ENCODE peak calls at places on chromosomes 7 and 10, in nine cellular contexts. R is activated B cell treated with CpG ODN at 0.5 μM for 24 hours; Z is psoas muscle; H is T-helper 17 cell; K is body of pancreas; U is HCT116; E is stimulated activated naive CD8-positive, alpha-beta T cell treated with anti-CD3 and anti-CD28 coated beads, Interleukin-15, amount 100 ng/mL, for 72 hours; W is aorta; F is stimulated activated naive B cell treated with anti-CD40 and anti-IgM and Interleukin-4, amounts not matched to agents 10 μg/mL and 1 μg/mL and 100 μg/mL, for 72 hours. I is an unnamed sample.

GRCh38 chr10:110387983-110388681 is 83.4 kb upstream of the SMNDC1 start:
- ATAC-seq in R (peak; percentile 42), Z (no peak), H (peak; percentile 48), K (no peak), U (no peak), E (peak; percentile 87), W (no peak), F (peak; percentile 68), I (no peak)

GRCh38 chr7:326845-327304 is 36.9 kb downstream of the FOXL3 start:
- ATAC-seq in R (no peak), Z (no peak), H (no peak), K (peak; percentile 97), U (no peak), E (no peak), W (no peak), F (no peak), I (no peak)

GRCh38 chr7:110309941-110310340 is 781.0 kb upstream of the LRRN3 start:
- ATAC-seq in R (no peak), Z (no peak), H (no peak), K (no peak), U (no peak), E (no peak), W (no peak), F (no peak), I (no peak)

GRCh38 chr7:11636274-11636673 is 195.7 kb downstream of the THSD7A start:
- ATAC-seq in R (no peak), Z (no peak), H (no peak), K (no peak), U (no peak), E (no peak), W (no peak), F (no peak), I (no peak)

GRCh38 chr10:37748170-37748569 is 109.2 kb downstream of the ZNF248 start:
- ATAC-seq in R (no peak), Z (no peak), H (no peak), K (no peak), U (no peak), E (no peak), W (no peak), F (no peak), I (no peak)

GRCh38 chr7:12174931-12175330 is 36.2 kb upstream of the TMEM106B start:
- ATAC-seq in R (no peak), Z (no peak), H (no peak), K (no peak), U (no peak), E (no peak), W (no peak), F (no peak), I (no peak)

GRCh38 chr7:43674559-43675436 is 54.5 kb downstream of the COA1 start:
- ATAC-seq in R (no peak), Z (peak; percentile 65), H (no peak), K (peak; percentile 99), U (peak; percentile 73), E (no peak), W (no peak), F (no peak), I (peak; percentile 90)

GRCh38 chr7:141460781-141461715 is 90.2 kb upstream of the AGK start:
- ATAC-seq in R (no peak), Z (no peak), H (no peak), K (no peak), U (no peak), E (no peak), W (peak; percentile 14), F (no peak), I (no peak)

GRCh38 chr7:93232673-93233018 is 480 bp downstream of the VPS50 start:
- ATAC-seq in R (no peak), Z (no peak), H (no peak), K (no peak), U (peak; percentile 12), E (no peak), W (no peak), F (peak; percentile 4), I (peak; percentile 24)

GRCh38 chr7:106978425-106979386 is 65.8 kb upstream of the PRKAR2B start:
- ATAC-seq in R (no peak), Z (no peak), H (no peak), K (no peak), U (peak; percentile 55), E (no peak), W (no peak), F (no peak), I (peak; percentile 47)

GRCh38 chr7:85160223-85160622 is 26.6 kb downstream of the SEMA3D start:
- ATAC-seq in R (peak; percentile 31), Z (no peak), H (no peak), K (no peak), U (no peak), E (peak; percentile 39), W (no peak), F (peak; percentile 95), I (no peak)

GRCh38 chr10:99672884-99673283 is 13.6 kb downstream of the ENTPD7 start:
- ATAC-seq in R (no peak), Z (no peak), H (no peak), K (no peak), U (no peak), E (no peak), W (no peak), F (no peak), I (no peak)

GRCh38 chr7:47236480-47237208 is 345.3 kb downstream of the TNS3 start:
- ATAC-seq in R (no peak), Z (no peak), H (no peak), K (no peak), U (no peak), E (no peak), W (peak; percentile 24), F (no peak), I (no peak)

GRCh38 chr10:17431871-17432311 is 22.5 kb downstream of the ST8SIA6 start:
- ATAC-seq in R (no peak), Z (no peak), H (no peak), K (no peak), U (no peak), E (no peak), W (no peak), F (no peak), I (peak; percentile 37)

GRCh38 chr10:93072225-93072712 is 1.4 kb upstream of the CYP26A1 start:
- ATAC-seq in R (no peak), Z (no peak), H (no peak), K (peak; percentile 41), U (no peak), E (no peak), W (no peak), F (no peak), I (peak; percentile 43)

GRCh38 chr7:69882269-69882668 is 284.0 kb downstream of the AUTS2 start:
- ATAC-seq in R (peak; percentile 52), Z (no peak), H (no peak), K (no peak), U (no peak), E (no peak), W (no peak), F (peak; percentile 93), I (no peak)

GRCh38 chr10:75191821-75192568 is 18.6 kb upstream of the VDAC2 start:
- ATAC-seq in R (no peak), Z (peak; percentile 75), H (no peak), K (peak; percentile 89), U (no peak), E (no peak), W (peak; percentile 85), F (no peak), I (peak; percentile 80)

GRCh38 chr7:78386520-78386919 is 587.9 kb downstream of the PHTF2 start:
- ATAC-seq in R (no peak), Z (peak; percentile 22), H (no peak), K (no peak), U (no peak), E (no peak), W (no peak), F (no peak), I (no peak)

GRCh38 chr10:49767752-49768151 is 5.6 kb upstream of the OGDHL start:
- ATAC-seq in R (no peak), Z (no peak), H (no peak), K (no peak), U (no peak), E (no peak), W (no peak), F (no peak), I (no peak)

GRCh38 chr7:127189885-127190284 is 62.9 kb downstream of the GRM8 start:
- ATAC-seq in R (no peak), Z (no peak), H (no peak), K (no peak), U (no peak), E (no peak), W (no peak), F (no peak), I (no peak)

GRCh38 chr10:59808896-59809643 is 55.8 kb upstream of the MRLN start:
- ATAC-seq in R (peak; percentile 92), Z (peak; percentile 90), H (peak; percentile 73), K (peak; percentile 81), U (peak; percentile 96), E (peak; percentile 92), W (peak; percentile 67), F (peak; percentile 95), I (peak; percentile 97)

GRCh38 chr10:51034769-51035168 is 39.5 kb upstream of the PRKG1 start:
- ATAC-seq in R (no peak), Z (no peak), H (no peak), K (no peak), U (no peak), E (no peak), W (no peak), F (no peak), I (no peak)

GRCh38 chr7:37265006-37265405 is 183.7 kb downstream of the ELMO1 start:
- ATAC-seq in R (no peak), Z (no peak), H (no peak), K (no peak), U (no peak), E (no peak), W (no peak), F (no peak), I (no peak)

GRCh38 chr10:42367532-42368230 is 270.7 kb downstream of the ZNF33B start:
- ATAC-seq in R (peak; percentile 99), Z (peak; percentile 92), H (peak; percentile 50), K (peak; percentile 99), U (no peak), E (no peak), W (peak; percentile 96), F (peak; percentile 99), I (peak; percentile 100)

GRCh38 chr10:108052981-108053380 is 888.5 kb upstream of the SORCS1 start:
- ATAC-seq in R (no peak), Z (no peak), H (no peak), K (no peak), U (no peak), E (no peak), W (no peak), F (no peak), I (no peak)

GRCh38 chr10:43274011-43274410 is 7.1 kb upstream of the RASGEF1A start:
- ATAC-seq in R (no peak), Z (no peak), H (no peak), K (no peak), U (no peak), E (no peak), W (no peak), F (no peak), I (no peak)

GRCh38 chr10:130889780-130890179 is 421.7 kb downstream of the TCERG1L start:
- ATAC-seq in R (no peak), Z (no peak), H (no peak), K (no peak), U (no peak), E (peak; percentile 27), W (no peak), F (no peak), I (no peak)

GRCh38 chr7:122299935-122300606 is 4.5 kb downstream of the FEZF1 start:
- ATAC-seq in R (no peak), Z (no peak), H (no peak), K (no peak), U (no peak), E (peak; percentile 55), W (no peak), F (no peak), I (no peak)

I was measured in SK-N-SH treated with all-trans-retinoic acid at 6 μM for 48 hours.